ENCODE peak calls at places on chromosomes 1 and 21, in five cellular contexts. U is stomach, D is RWPE2, V is H7, N is IMR-90. S is an unnamed sample. For H3K27me3, the result is how much of the 10 kb centered on the place peaks cover.

GRCh38 chr1:219710529-219711194 is 97.8 kb upstream of the ZC3H11B start:
- DNase-seq in D (no peak), V (no peak), N (peak), U (no peak), S (no peak)

GRCh38 chr1:31346882-31347281 is 26.0 kb downstream of the FABP3 start:
- DNase-seq in N (no peak), U (no peak), D (no peak), V (no peak), S (no peak)

GRCh38 chr1:184637664-184638063 is 117.0 kb downstream of the EDEM3 start:
- DNase-seq in U (no peak), V (no peak), D (no peak), N (no peak), S (no peak)

GRCh38 chr1:235557495-235557894 is 53.2 kb upstream of the B3GALNT2 start:
- DNase-seq in U (no peak), D (no peak), V (peak), N (no peak), S (no peak)

GRCh38 chr1:162856260-162856659 is 4.7 kb downstream of the CCDC190 start:
- DNase-seq in U (no peak), D (no peak), N (peak), V (no peak), S (no peak)

GRCh38 chr1:233520510-233521191 is 93.3 kb upstream of the KCNK1 start:
- DNase-seq in V (no peak), D (peak), N (no peak), U (peak), S (no peak)

GRCh38 chr1:205703072-205703471 is 22.8 kb upstream of the SLC45A3 start:
- DNase-seq in U (no peak), N (no peak), D (no peak), V (no peak), S (no peak)

GRCh38 chr1:169180167-169180566 is 73.7 kb downstream of the ATP1B1 start:
- DNase-seq in V (no peak), D (no peak), U (no peak), N (no peak), S (no peak)

GRCh38 chr1:43541141-43541540 is 10.5 kb downstream of the PTPRF start:
- DNase-seq in V (no peak), U (no peak), D (no peak), N (no peak), S (no peak)

GRCh38 chr1:239987103-239987745 is 104.5 kb upstream of the FMN2 start:
- DNase-seq in D (no peak), U (peak), N (peak), V (no peak), S (no peak)

GRCh38 chr1:212219679-212220463 is 65.3 kb upstream of the PPP2R5A start:
- DNase-seq in V (no peak), N (peak), U (no peak), D (no peak), S (no peak)

GRCh38 chr1:151837841-151838490 is 1.7 kb downstream of the C2CD4D start:
- DNase-seq in V (peak), D (no peak), U (no peak), N (peak), S (no peak)

GRCh38 chr1:21050031-21050430 is 126.7 kb downstream of the EIF4G3 start:
- DNase-seq in V (no peak), N (peak), U (no peak), D (no peak), S (no peak)

GRCh38 chr1:115911298-115911697 is 65.0 kb upstream of the SLC22A15 start:
- DNase-seq in N (no peak), D (no peak), U (no peak), V (no peak), S (no peak)

GRCh38 chr1:226078336-226078735 is 15.8 kb downstream of the H3-3A start:
- DNase-seq in V (no peak), N (no peak), U (no peak), D (no peak), S (no peak)

GRCh38 chr1:99251308-99251707 is 13.0 kb upstream of the PLPPR4 start:
- DNase-seq in U (no peak), N (no peak), V (no peak), D (no peak), S (no peak)

GRCh38 chr1:31348449-31348848 is 24.4 kb downstream of the FABP3 start:
- DNase-seq in D (no peak), U (no peak), N (no peak), V (no peak), S (no peak)

GRCh38 chr1:2477309-2477708 is 1.2 kb downstream of the PLCH2 start:
- DNase-seq in V (no peak), D (no peak), U (no peak), N (no peak), S (no peak)
- H3K27me3 ChIP-seq in V (under half), D (under half), U (half or more), N (under half), S (under half)

DNA sequence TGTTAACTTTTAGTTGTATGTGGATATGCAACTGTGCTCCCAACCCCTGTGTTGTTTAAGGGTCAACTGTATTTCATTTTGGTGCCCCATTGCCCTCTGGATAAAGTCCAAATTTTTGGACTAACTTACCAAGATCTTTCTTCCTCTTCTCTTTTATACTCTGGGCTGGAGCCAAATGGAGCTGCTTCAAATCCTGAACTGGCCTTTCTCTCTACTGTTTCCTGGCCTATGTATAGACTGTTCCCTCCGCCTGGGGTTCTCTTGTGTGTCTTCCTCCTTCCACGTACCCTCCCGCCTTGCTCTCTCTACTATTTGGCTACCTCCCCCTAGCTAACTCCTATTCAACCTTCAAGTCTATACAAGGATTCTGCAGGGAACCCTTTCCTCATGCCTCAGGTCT is 8.4 kb upstream of the CDC14A start:
- DNase-seq in D (no peak), V (no peak), N (no peak), U (no peak), S (no peak)
- H3K27me3 ChIP-seq in D (under half), V (under half), N (under half), U (under half), S (under half)

GRCh38 chr21:42836402-42836666 is 43.0 kb downstream of the WDR4 start:
- DNase-seq in N (no peak), D (no peak), V (no peak), U (no peak), S (no peak)
- H3K27me3 ChIP-seq in N (under half), D (under half), V (under half), U (under half), S (under half)

DNA sequence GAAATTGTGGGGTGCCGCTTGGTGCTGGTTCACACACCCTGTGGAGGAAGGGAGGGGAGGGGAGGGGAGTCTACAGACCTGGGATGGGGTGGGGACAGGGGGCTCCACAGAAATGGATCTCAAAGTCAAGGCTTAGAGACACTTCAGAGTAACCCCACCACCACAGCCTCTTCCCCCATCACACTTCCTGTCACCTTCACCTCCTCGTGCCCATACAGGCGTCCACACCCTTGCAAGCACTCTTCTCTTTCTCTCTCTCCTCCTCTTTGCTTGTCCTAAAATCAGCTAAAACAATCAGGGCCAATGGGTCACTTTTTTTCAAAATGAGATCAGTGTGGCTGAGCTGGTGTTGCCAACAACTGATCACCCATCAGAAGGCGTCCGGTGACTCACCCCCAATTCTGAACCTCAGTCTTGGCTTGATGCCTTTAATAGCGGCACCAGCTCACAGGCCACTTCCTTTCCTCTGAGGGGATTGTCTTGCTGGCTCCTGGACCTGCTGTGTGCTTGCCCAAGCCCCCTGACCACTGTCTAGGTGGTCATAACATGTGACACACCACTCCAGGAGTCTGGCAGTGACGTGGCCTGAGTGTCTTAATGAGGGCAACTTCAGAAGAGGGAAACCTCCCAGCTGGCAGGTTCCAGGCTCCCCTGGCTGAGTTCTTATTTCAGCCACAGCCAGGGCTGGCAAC is 1.5 kb downstream of the DRAXIN start:
- DNase-seq in U (no peak), N (peak), D (no peak), V (no peak), S (no peak)
- H3K27me3 ChIP-seq in U (half or more), N (half or more), D (under half), V (under half), S (under half)

DNA sequence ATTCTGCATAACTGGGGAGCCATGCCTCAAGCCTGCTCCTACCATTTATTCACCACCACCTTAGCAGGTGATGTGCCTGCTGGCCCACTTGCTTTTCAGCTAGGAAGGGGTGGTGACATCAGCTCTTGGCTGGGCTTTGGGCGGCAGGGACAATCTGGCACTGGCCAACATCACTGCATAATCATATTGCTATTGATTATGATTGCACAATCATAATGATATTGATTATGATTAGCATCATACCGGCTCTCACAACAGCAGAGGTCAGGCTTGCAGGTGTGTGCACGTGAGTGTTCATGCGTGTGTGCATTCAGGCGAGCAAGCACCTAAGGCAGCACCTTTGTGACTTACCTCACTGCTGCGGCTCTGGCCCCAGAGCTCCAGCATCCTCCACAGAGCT is 273.8 kb downstream of the AJAP1 start:
- DNase-seq in N (no peak), U (no peak), D (no peak), V (no peak), S (no peak)
- H3K27me3 ChIP-seq in N (under half), U (under half), D (under half), V (under half), S (under half)

GRCh38 chr1:24921938-24922662 is 8.0 kb downstream of the RUNX3 start:
- DNase-seq in D (no peak), U (no peak), N (no peak), V (no peak), S (no peak)

GRCh38 chr1:24926596-24927249 is 3.4 kb downstream of the RUNX3 start:
- DNase-seq in D (no peak), U (no peak), V (peak), N (no peak), S (no peak)

GRCh38 chr1:24925082-24925779 is 4.8 kb downstream of the RUNX3 start:
- DNase-seq in N (no peak), D (no peak), V (no peak), U (no peak), S (no peak)

GRCh38 chr1:24925963-24926362 is 4.1 kb downstream of the RUNX3 start:
- DNase-seq in V (peak), D (no peak), N (no peak), U (no peak), S (no peak)

GRCh38 chr1:24923485-24924113 is 6.5 kb downstream of the RUNX3 start:
- DNase-seq in V (no peak), N (no peak), D (no peak), U (no peak), S (no peak)
- H3K27me3 ChIP-seq in V (under half), N (half or more), D (under half), U (half or more), S (under half)

DNA sequence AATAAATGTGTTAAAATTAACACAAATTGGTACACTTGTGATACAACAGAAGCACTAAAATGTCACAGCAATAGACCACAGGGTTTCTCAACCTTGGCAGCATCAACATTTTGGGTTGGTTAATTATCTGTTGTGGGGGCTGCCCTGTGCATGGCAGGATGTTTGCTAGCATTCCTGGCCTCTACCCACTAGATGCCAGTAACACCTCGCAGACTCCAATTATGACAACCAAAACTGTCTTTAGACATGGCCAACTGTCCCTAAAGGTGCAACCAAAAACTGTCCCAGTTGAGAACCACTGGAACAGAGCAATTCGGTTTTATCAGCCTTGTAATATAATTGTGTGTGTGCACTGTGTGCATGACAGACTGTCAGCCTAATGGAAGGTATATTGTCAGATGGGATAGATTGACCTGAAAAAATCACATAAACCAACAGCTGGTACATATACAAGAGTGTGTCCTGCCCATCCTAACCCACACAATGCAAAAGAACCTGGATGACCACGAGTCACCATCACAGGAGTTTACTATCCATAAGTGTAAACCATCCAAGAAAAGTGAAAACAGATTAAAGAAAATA is 13.5 kb upstream of the ERG start:
- DNase-seq in U (no peak), V (no peak), D (no peak), N (no peak), S (no peak)
- H3K27me3 ChIP-seq in U (under half), V (under half), D (under half), N (under half), S (under half)

GRCh38 chr1:39675220-39675619 is 3.3 kb upstream of the NT5C1A start:
- DNase-seq in U (no peak), N (no peak), V (no peak), D (no peak), S (no peak)
- H3K27me3 ChIP-seq in U (half or more), N (half or more), V (half or more), D (under half), S (under half)

GRCh38 chr1:109470245-109470644 is 3.9 kb downstream of the SYPL2 start:
- DNase-seq in U (no peak), N (no peak), V (no peak), D (no peak), S (no peak)

GRCh38 chr1:109467301-109467777 is 993 bp downstream of the SYPL2 start:
- DNase-seq in N (no peak), U (no peak), D (no peak), V (no peak), S (no peak)

GRCh38 chr1:109466100-109466439 is 276 bp upstream of the SYPL2 start:
- DNase-seq in D (no peak), U (no peak), V (no peak), N (no peak), S (no peak)

GRCh38 chr1:109466440-109467300 is at the start of gene SYPL2:
- DNase-seq in N (peak), U (peak), D (no peak), V (peak), S (no peak)

GRCh38 chr1:109468903-109469302 is 2.6 kb downstream of the SYPL2 start:
- DNase-seq in N (no peak), U (no peak), D (no peak), V (no peak), S (no peak)
- H3K27me3 ChIP-seq in N (half or more), U (under half), D (half or more), V (half or more), S (under half)

GRCh38 chr1:157356611-157357010 is 195.7 kb downstream of the FCRL5 start:
- DNase-seq in U (no peak), V (no peak), N (no peak), D (no peak), S (no peak)

GRCh38 chr1:157357111-157357510 is 195.2 kb downstream of the FCRL5 start:
- DNase-seq in U (no peak), N (no peak), D (no peak), V (no peak), S (no peak)

GRCh38 chr1:157363660-157364140 is 188.6 kb downstream of the FCRL5 start:
- DNase-seq in N (peak), U (peak), D (no peak), V (peak), S (no peak)

GRCh38 chr1:157359309-157360020 is 192.8 kb downstream of the FCRL5 start:
- DNase-seq in N (no peak), V (no peak), D (no peak), U (no peak), S (no peak)

GRCh38 chr1:157360021-157360390 is 192.3 kb downstream of the FCRL5 start:
- DNase-seq in U (no peak), N (no peak), D (no peak), V (no peak), S (no peak)
- H3K27me3 ChIP-seq in U (under half), N (under half), D (under half), V (under half), S (under half)